ENCODE peak calls at places on chromosomes 12 and 14, in four cellular contexts. One of them, this sample, is unnamed.

GRCh38 chr14:104799657-104800599 is 973 bp upstream of the ZBTB42 start:
- DNase-seq in stimulated activated CD8-positive, alpha-beta memory T cell treated with anti-CD3 and anti-CD28 coated beads, Interleukin-7, amount 100 ng/mL, for 48 hours: peak
- DNase-seq in GM19239: peak
- DNase-seq in heart right ventricle: peak
- DNase-seq in this sample: peak

GRCh38 chr14:73026845-73027542 is at the start of gene ZFYVE1:
- DNase-seq in stimulated activated CD8-positive, alpha-beta memory T cell treated with anti-CD3 and anti-CD28 coated beads, Interleukin-7, amount 100 ng/mL, for 48 hours: peak
- DNase-seq in GM19239: peak
- DNase-seq in heart right ventricle: peak
- DNase-seq in this sample: peak

GRCh38 chr14:27164139-27164538 is 566.3 kb upstream of the NOVA1 start:
- DNase-seq in heart right ventricle: no peak
- DNase-seq in stimulated activated CD8-positive, alpha-beta memory T cell treated with anti-CD3 and anti-CD28 coated beads, Interleukin-7, amount 100 ng/mL, for 48 hours: no peak
- DNase-seq in GM19239: no peak
- DNase-seq in this sample: no peak

GRCh38 chr14:71753126-71753830 is 179.0 kb upstream of the RGS6 start:
- DNase-seq in heart right ventricle: peak
- DNase-seq in GM19239: peak
- DNase-seq in stimulated activated CD8-positive, alpha-beta memory T cell treated with anti-CD3 and anti-CD28 coated beads, Interleukin-7, amount 100 ng/mL, for 48 hours: peak
- DNase-seq in this sample: peak

GRCh38 chr12:6044082-6044481 is 80.4 kb downstream of the VWF start:
- DNase-seq in GM19239: no peak
- DNase-seq in heart right ventricle: no peak
- DNase-seq in stimulated activated CD8-positive, alpha-beta memory T cell treated with anti-CD3 and anti-CD28 coated beads, Interleukin-7, amount 100 ng/mL, for 48 hours: no peak
- DNase-seq in this sample: no peak

GRCh38 chr14:103569436-103569835 is 6.7 kb downstream of the COA8 start:
- DNase-seq in GM19239: no peak
- DNase-seq in stimulated activated CD8-positive, alpha-beta memory T cell treated with anti-CD3 and anti-CD28 coated beads, Interleukin-7, amount 100 ng/mL, for 48 hours: no peak
- DNase-seq in heart right ventricle: no peak
- DNase-seq in this sample: no peak

GRCh38 chr14:53167602-53168328 is 14.6 kb upstream of the DDHD1 start:
- DNase-seq in stimulated activated CD8-positive, alpha-beta memory T cell treated with anti-CD3 and anti-CD28 coated beads, Interleukin-7, amount 100 ng/mL, for 48 hours: no peak
- DNase-seq in GM19239: no peak
- DNase-seq in heart right ventricle: no peak
- DNase-seq in this sample: no peak

GRCh38 chr12:124622326-124622725 is 54.9 kb upstream of the NCOR2 start:
- DNase-seq in GM19239: no peak
- DNase-seq in heart right ventricle: no peak
- DNase-seq in stimulated activated CD8-positive, alpha-beta memory T cell treated with anti-CD3 and anti-CD28 coated beads, Interleukin-7, amount 100 ng/mL, for 48 hours: no peak
- DNase-seq in this sample: no peak

GRCh38 chr12:45934956-45935355 is 55.4 kb downstream of the SCAF11 start:
- DNase-seq in stimulated activated CD8-positive, alpha-beta memory T cell treated with anti-CD3 and anti-CD28 coated beads, Interleukin-7, amount 100 ng/mL, for 48 hours: no peak
- DNase-seq in GM19239: no peak
- DNase-seq in heart right ventricle: no peak
- DNase-seq in this sample: no peak

GRCh38 chr12:127041985-127042625 is 1224.9 kb upstream of the TMEM132C start:
- DNase-seq in heart right ventricle: no peak
- DNase-seq in stimulated activated CD8-positive, alpha-beta memory T cell treated with anti-CD3 and anti-CD28 coated beads, Interleukin-7, amount 100 ng/mL, for 48 hours: no peak
- DNase-seq in GM19239: peak
- DNase-seq in this sample: peak

GRCh38 chr14:55711171-55711811 is 131.3 kb downstream of the KTN1 start:
- DNase-seq in stimulated activated CD8-positive, alpha-beta memory T cell treated with anti-CD3 and anti-CD28 coated beads, Interleukin-7, amount 100 ng/mL, for 48 hours: no peak
- DNase-seq in heart right ventricle: no peak
- DNase-seq in GM19239: no peak
- DNase-seq in this sample: no peak

GRCh38 chr12:93183940-93184663 is 193.6 kb upstream of the NUDT4 start:
- DNase-seq in stimulated activated CD8-positive, alpha-beta memory T cell treated with anti-CD3 and anti-CD28 coated beads, Interleukin-7, amount 100 ng/mL, for 48 hours: no peak
- DNase-seq in GM19239: no peak
- DNase-seq in heart right ventricle: no peak
- DNase-seq in this sample: peak

GRCh38 chr12:28164644-28165313 is 25.5 kb upstream of the CCDC91 start:
- DNase-seq in GM19239: no peak
- DNase-seq in stimulated activated CD8-positive, alpha-beta memory T cell treated with anti-CD3 and anti-CD28 coated beads, Interleukin-7, amount 100 ng/mL, for 48 hours: no peak
- DNase-seq in heart right ventricle: no peak
- DNase-seq in this sample: no peak

GRCh38 chr14:92925446-92925845 is 2.5 kb downstream of the CHGA start:
- DNase-seq in heart right ventricle: no peak
- DNase-seq in stimulated activated CD8-positive, alpha-beta memory T cell treated with anti-CD3 and anti-CD28 coated beads, Interleukin-7, amount 100 ng/mL, for 48 hours: no peak
- DNase-seq in GM19239: no peak
- DNase-seq in this sample: no peak

GRCh38 chr14:96094656-96095055 is 55.5 kb downstream of the C14orf132 start:
- DNase-seq in stimulated activated CD8-positive, alpha-beta memory T cell treated with anti-CD3 and anti-CD28 coated beads, Interleukin-7, amount 100 ng/mL, for 48 hours: no peak
- DNase-seq in heart right ventricle: no peak
- DNase-seq in GM19239: no peak
- DNase-seq in this sample: no peak